ENCODE peak calls at places on chromosomes 6 and 20, in five cellular contexts. Z, D, N, I and F are unnamed samples.

GRCh38 chr20:25282034-25282781 is 34.3 kb downstream of the PYGB start:
- DNase-seq in Z (no peak), D (no peak), N (no peak), I (no peak), F (peak; percentile 74)

GRCh38 chr6:41836660-41837052 is 49.2 kb downstream of the TOMM6 start:
- DNase-seq in Z (no peak), D (no peak), N (no peak), I (peak; percentile 27), F (no peak)

GRCh38 chr6:26243132-26243531 is 121.9 kb upstream of the BTN3A2 start:
- DNase-seq in Z (no peak), D (no peak), N (no peak), I (no peak), F (no peak)

GRCh38 chr6:116101298-116101718 is 655 bp downstream of the NT5DC1 start:
- DNase-seq in Z (no peak), D (no peak), N (no peak), I (no peak), F (no peak)

GRCh38 chr6:38771111-38771694 is 56.1 kb downstream of the DNAH8 start:
- DNase-seq in Z (no peak), D (no peak), N (no peak), I (no peak), F (no peak)

GRCh38 chr20:57317789-57318371 is 11.7 kb upstream of the SPO11 start:
- DNase-seq in Z (no peak), D (no peak), N (no peak), I (no peak), F (no peak)

GRCh38 chr6:30732237-30732943 is 10.1 kb downstream of the FLOT1 start:
- DNase-seq in Z (no peak), D (no peak), N (no peak), I (no peak), F (no peak)

GRCh38 chr6:122364084-122364483 is 35.4 kb upstream of the HSF2 start:
- DNase-seq in Z (no peak), D (no peak), N (no peak), I (peak; percentile 41), F (no peak)

GRCh38 chr20:44701889-44702288 is 13.3 kb upstream of the CCN5 start:
- DNase-seq in Z (no peak), D (no peak), N (no peak), I (no peak), F (no peak)

GRCh38 chr20:2840138-2840966 is at the start of the genes PCED1A and VPS16:
- DNase-seq in Z (peak; percentile 75), D (peak; percentile 83), N (peak; percentile 88), I (peak; percentile 79), F (peak; percentile 97)

GRCh38 chr6:149983145-149983544 is 19.4 kb downstream of the ULBP1 start:
- DNase-seq in Z (no peak), D (no peak), N (no peak), I (no peak), F (peak; percentile 58)

GRCh38 chr6:143778926-143779325 is 64.2 kb upstream of the LTV1 start:
- DNase-seq in Z (no peak), D (no peak), N (no peak), I (no peak), F (no peak)

GRCh38 chr6:4210619-4211419 is 75.4 kb upstream of the ECI2 start:
- DNase-seq in Z (peak; percentile 9), D (no peak), N (peak; percentile 59), I (peak; percentile 44), F (peak; percentile 84)

GRCh38 chr6:30258204-30258603 is 45.0 kb upstream of the TRIM26 start:
- DNase-seq in Z (no peak), D (no peak), N (no peak), I (no peak), F (no peak)

GRCh38 chr20:38170914-38171300 is 5.8 kb upstream of the TGM2 start:
- DNase-seq in Z (no peak), D (no peak), N (no peak), I (no peak), F (peak; percentile 85)

GRCh38 chr6:12911387-12911960 is 194.9 kb downstream of the PHACTR1 start:
- DNase-seq in Z (peak; percentile 37), D (peak; percentile 61), N (no peak), I (peak; percentile 41), F (no peak)

GRCh38 chr6:158988477-158988876 is 11.5 kb downstream of the RSPH3 start:
- DNase-seq in Z (no peak), D (no peak), N (no peak), I (no peak), F (no peak)

GRCh38 chr20:20814685-20815084 is 102.2 kb upstream of the RALGAPA2 start:
- DNase-seq in Z (no peak), D (no peak), N (no peak), I (no peak), F (no peak)

GRCh38 chr6:1796706-1797529 is 187.2 kb downstream of the FOXC1 start:
- DNase-seq in Z (no peak), D (no peak), N (no peak), I (no peak), F (no peak)

GRCh38 chr6:78910611-78911134 is 43.3 kb downstream of the IRAK1BP1 start:
- DNase-seq in Z (no peak), D (no peak), N (no peak), I (no peak), F (peak; percentile 79)

GRCh38 chr6:31779908-31780307 is 2.8 kb upstream of the VWA7 start:
- DNase-seq in Z (no peak), D (no peak), N (no peak), I (no peak), F (no peak)

GRCh38 chr20:12028771-12029170 is 111.1 kb downstream of the BTBD3 start:
- DNase-seq in Z (no peak), D (no peak), N (no peak), I (no peak), F (no peak)

GRCh38 chr20:33827629-33828325 is 16.6 kb downstream of the CHMP4B start:
- DNase-seq in Z (no peak), D (no peak), N (no peak), I (peak; percentile 67), F (no peak)

GRCh38 chr6:113856571-113857564 is at the start of gene MARCKS:
- DNase-seq in Z (peak; percentile 91), D (peak; percentile 98), N (peak; percentile 80), I (peak; percentile 90), F (peak; percentile 93)

GRCh38 chr6:109687271-109687721 is 3.7 kb downstream of the AK9 start:
- DNase-seq in Z (no peak), D (no peak), N (peak; percentile 12), I (peak; percentile 78), F (no peak)

GRCh38 chr20:8076505-8077498 is 55.3 kb upstream of the PLCB1 start:
- DNase-seq in Z (no peak), D (no peak), N (no peak), I (no peak), F (no peak)

GRCh38 chr6:141988954-141989705 is 143.6 kb upstream of the GJE1 start:
- DNase-seq in Z (peak; percentile 7), D (peak; percentile 36), N (no peak), I (peak; percentile 82), F (no peak)

GRCh38 chr20:5168582-5169396 is 42.0 kb downstream of the CDS2 start:
- DNase-seq in Z (peak; percentile 75), D (no peak), N (no peak), I (peak; percentile 66), F (no peak)

GRCh38 chr6:123030292-123030691 is 34.3 kb downstream of the CLVS2 start:
- DNase-seq in Z (no peak), D (no peak), N (no peak), I (peak; percentile 56), F (no peak)

GRCh38 chr6:54288476-54288875 is 19.8 kb upstream of the TINAG start:
- DNase-seq in Z (no peak), D (no peak), N (no peak), I (peak; percentile 36), F (no peak)

GRCh38 chr6:133248241-133249001 is 7.3 kb downstream of the EYA4 start:
- DNase-seq in Z (no peak), D (no peak), N (no peak), I (peak; percentile 21), F (no peak)

GRCh38 chr6:1739680-1740079 is 130.0 kb downstream of the FOXC1 start:
- DNase-seq in Z (no peak), D (no peak), N (no peak), I (no peak), F (no peak)